ENCODE peak calls at places on chromosome 14, in six cellular contexts. X, H, A, Q, M and E are unnamed samples.

GRCh38 chr14:75404843-75405242 is 23.0 kb upstream of the JDP2 start:
- DNase-seq in X (no peak), H (no peak), A (no peak), Q (no peak), M (no peak), E (no peak)

GRCh38 chr14:103943673-103944072 is 1.3 kb upstream of the RD3L start:
- DNase-seq in X (no peak), H (no peak), A (no peak), Q (no peak), M (no peak), E (no peak)

GRCh38 chr14:89365071-89365801 is 51.8 kb downstream of the FOXN3 start:
- DNase-seq in X (peak; percentile 36), H (peak; percentile 51), A (no peak), Q (no peak), M (no peak), E (peak; percentile 39)

GRCh38 chr14:45120109-45120508 is 14.2 kb downstream of the FKBP3 start:
- DNase-seq in X (no peak), H (no peak), A (no peak), Q (no peak), M (no peak), E (no peak)

GRCh38 chr14:29529418-29529817 is 398.2 kb downstream of the PRKD1 start:
- DNase-seq in X (no peak), H (no peak), A (no peak), Q (no peak), M (no peak), E (no peak)

GRCh38 chr14:104249706-104250105 is 111.3 kb downstream of the KIF26A start:
- DNase-seq in X (no peak), H (no peak), A (no peak), Q (no peak), M (no peak), E (no peak)

GRCh38 chr14:74085828-74086227 is 1.1 kb downstream of the LIN52 start:
- DNase-seq in X (no peak), H (no peak), A (no peak), Q (no peak), M (no peak), E (no peak)

GRCh38 chr14:81594012-81594411 is 60.4 kb upstream of the SEL1L start:
- DNase-seq in X (no peak), H (no peak), A (no peak), Q (no peak), M (no peak), E (no peak)

GRCh38 chr14:30993071-30993470 is 32.4 kb upstream of the AP4S1 start:
- DNase-seq in X (no peak), H (no peak), A (no peak), Q (no peak), M (no peak), E (no peak)

GRCh38 chr14:105924951-105925591 is 398.7 kb downstream of the TMEM121 start:
- DNase-seq in X (no peak), H (no peak), A (no peak), Q (no peak), M (no peak), E (no peak)

GRCh38 chr14:33165926-33166289 is 227.2 kb downstream of the NPAS3 start:
- DNase-seq in X (no peak), H (no peak), A (no peak), Q (no peak), M (no peak), E (no peak)

GRCh38 chr14:64147126-64147790 is 146.9 kb downstream of the ESR2 start:
- DNase-seq in X (no peak), H (no peak), A (no peak), Q (no peak), M (no peak), E (no peak)

GRCh38 chr14:67820428-67820881 is 876 bp downstream of the RAD51B start:
- DNase-seq in X (no peak), H (no peak), A (no peak), Q (no peak), M (no peak), E (no peak)

GRCh38 chr14:94213021-94213420 is 38.9 kb downstream of the PPP4R4 start:
- DNase-seq in X (no peak), H (no peak), A (peak; percentile 80), Q (peak; percentile 33), M (no peak), E (no peak)

GRCh38 chr14:63323148-63323547 is 4.4 kb upstream of the GPHB5 start:
- DNase-seq in X (no peak), H (no peak), A (peak; percentile 4), Q (no peak), M (no peak), E (no peak)

GRCh38 chr14:93717222-93717967 is 70.9 kb downstream of the PRIMA1 start:
- DNase-seq in X (no peak), H (no peak), A (no peak), Q (no peak), M (no peak), E (no peak)

GRCh38 chr14:39442293-39442692 is 10.1 kb upstream of the FBXO33 start:
- DNase-seq in X (no peak), H (no peak), A (no peak), Q (no peak), M (no peak), E (no peak)

GRCh38 chr14:37215345-37215744 is 17.6 kb downstream of the MIPOL1 start:
- DNase-seq in X (no peak), H (no peak), A (no peak), Q (no peak), M (no peak), E (no peak)

GRCh38 chr14:105876158-105876557 is 349.8 kb downstream of the TMEM121 start:
- DNase-seq in X (no peak), H (no peak), A (no peak), Q (no peak), M (no peak), E (no peak)

GRCh38 chr14:103404920-103405319 is 19.7 kb downstream of the MARK3 start:
- DNase-seq in X (no peak), H (no peak), A (no peak), Q (no peak), M (no peak), E (no peak)

GRCh38 chr14:47539065-47539464 is 136.3 kb downstream of the MDGA2 start:
- DNase-seq in X (no peak), H (no peak), A (peak; percentile 6), Q (no peak), M (no peak), E (no peak)

GRCh38 chr14:67618617-67619063 is 1.1 kb upstream of the ARG2 start:
- DNase-seq in X (peak; percentile 14), H (peak; percentile 13), A (peak; percentile 42), Q (peak; percentile 81), M (no peak), E (no peak)

GRCh38 chr14:53109028-53109687 is 44.0 kb downstream of the DDHD1 start:
- DNase-seq in X (peak; percentile 46), H (peak; percentile 21), A (no peak), Q (peak; percentile 50), M (no peak), E (peak; percentile 41)

GRCh38 chr14:102056694-102057442 is 30.0 kb downstream of the HSP90AA1 start:
- DNase-seq in X (no peak), H (no peak), A (no peak), Q (no peak), M (no peak), E (no peak)

GRCh38 chr14:99252940-99253868 is 18.8 kb downstream of the BCL11B start:
- DNase-seq in X (no peak), H (peak; percentile 50), A (no peak), Q (no peak), M (no peak), E (no peak)

GRCh38 chr14:80213602-80214001 is 2.3 kb upstream of the DIO2 start:
- DNase-seq in X (no peak), H (no peak), A (peak; percentile 45), Q (peak; percentile 40), M (no peak), E (no peak)

GRCh38 chr14:20998139-20998538 is 954 bp upstream of the SLC39A2 start:
- DNase-seq in X (no peak), H (no peak), A (no peak), Q (no peak), M (no peak), E (no peak)

GRCh38 chr14:61262082-61262481 is 19.1 kb downstream of the TMEM30B start:
- DNase-seq in X (no peak), H (no peak), A (no peak), Q (peak; percentile 75), M (no peak), E (no peak)

GRCh38 chr14:77339407-77339806 is 18.6 kb downstream of the GSTZ1 start:
- DNase-seq in X (no peak), H (no peak), A (no peak), Q (no peak), M (no peak), E (no peak)